ENCODE peak calls at places on chromosome 14, in seven cellular contexts. J, A, K, W, M, O and P are unnamed samples.

GRCh38 chr14:23512156-23512555 is 39.4 kb downstream of the ZFHX2 start:
- DNase-seq in J (no peak), M (no peak), W (no peak), K (no peak), O (no peak), A (no peak), P (no peak)

GRCh38 chr14:73663548-73664212 is 18.9 kb downstream of the DNAL1 start:
- DNase-seq in M (no peak), W (no peak), A (no peak), K (no peak), J (no peak), O (no peak), P (no peak)

GRCh38 chr14:58724702-58725101 is 86.9 kb downstream of the DACT1 start:
- DNase-seq in W (no peak), K (no peak), O (no peak), J (no peak), M (no peak), A (no peak), P (no peak)

GRCh38 chr14:64915025-64915424 is 770 bp downstream of the CHURC1 start:
- DNase-seq in O (no peak), W (no peak), A (no peak), K (no peak), J (no peak), M (no peak), P (no peak)

GRCh38 chr14:90815817-90816662 is at the start of gene TTC7B:
- DNase-seq in J (peak), M (no peak), O (peak), K (peak), A (no peak), W (peak), P (peak)

GRCh38 chr14:102928412-102929348 is 6.2 kb downstream of the AMN start:
- DNase-seq in W (peak), K (peak), O (peak), A (no peak), J (peak), M (no peak), P (no peak)

GRCh38 chr14:102593841-102594170 is 1.4 kb downstream of the RCOR1 start:
- DNase-seq in M (no peak), J (no peak), A (no peak), W (no peak), K (no peak), O (no peak), P (no peak)

GRCh38 chr14:52649511-52649910 is 45.8 kb downstream of the ERO1A start:
- DNase-seq in K (no peak), W (no peak), J (no peak), M (no peak), A (no peak), O (no peak), P (no peak)

GRCh38 chr14:92475451-92476187 is 38.0 kb upstream of the RIN3 start:
- DNase-seq in K (no peak), M (no peak), J (no peak), W (no peak), O (no peak), A (peak), P (no peak)

GRCh38 chr14:68911594-68912227 is 67.4 kb downstream of the ACTN1 start:
- DNase-seq in W (peak), M (peak), A (peak), J (peak), O (peak), K (peak), P (peak)

GRCh38 chr14:69059658-69060648 is 80.9 kb upstream of the ACTN1 start:
- DNase-seq in A (peak), M (no peak), W (no peak), K (peak), J (no peak), O (no peak), P (peak)

GRCh38 chr14:70664698-70665447 is 23.2 kb downstream of the TTC9 start:
- DNase-seq in O (no peak), A (no peak), K (no peak), W (no peak), J (no peak), M (no peak), P (no peak)

GRCh38 chr14:95156153-95156764 is 1.1 kb downstream of the DICER1 start:
- DNase-seq in O (no peak), M (no peak), A (peak), K (peak), W (no peak), J (no peak), P (peak)

GRCh38 chr14:20667957-20668356 is 16.4 kb upstream of the RNASE4 start:
- DNase-seq in W (no peak), K (no peak), A (no peak), O (no peak), M (no peak), J (no peak), P (no peak)

GRCh38 chr14:64196668-64197411 is 97.3 kb downstream of the ESR2 start:
- DNase-seq in J (no peak), W (peak), M (peak), O (peak), A (peak), K (peak), P (no peak)

GRCh38 chr14:92659765-92660561 is 88.5 kb downstream of the LGMN start:
- DNase-seq in O (no peak), M (no peak), J (no peak), K (no peak), A (peak), W (no peak), P (no peak)

GRCh38 chr14:34853041-34853440 is 22.1 kb downstream of the BAZ1A start:
- DNase-seq in M (no peak), W (no peak), J (no peak), A (peak), K (no peak), O (no peak), P (no peak)

GRCh38 chr14:106372870-106373657 is 846.7 kb downstream of the TMEM121 start:
- DNase-seq in O (no peak), A (no peak), K (peak), J (no peak), M (peak), W (peak), P (peak)

GRCh38 chr14:30655124-30655523 is 33.0 kb downstream of the SCFD1 start:
- DNase-seq in W (no peak), O (no peak), M (no peak), J (no peak), A (peak), K (peak), P (peak)

GRCh38 chr14:55265197-55265596 is 6.0 kb upstream of the FBXO34 start:
- DNase-seq in O (no peak), M (no peak), K (no peak), W (no peak), J (no peak), A (no peak), P (no peak)

GRCh38 chr14:38252066-38252710 is 3.7 kb downstream of the CLEC14A start:
- DNase-seq in K (no peak), O (no peak), M (no peak), J (no peak), A (no peak), W (no peak), P (peak)

GRCh38 chr14:21168055-21168454 is 12.2 kb upstream of the OR5AU1 start:
- DNase-seq in M (no peak), W (no peak), J (no peak), O (no peak), A (peak), K (peak), P (no peak)

GRCh38 chr14:100830681-100831080 is 4.8 kb downstream of the MEG3 start:
- DNase-seq in O (no peak), M (no peak), J (no peak), K (no peak), W (no peak), A (no peak), P (no peak)

GRCh38 chr14:21534576-21534975 is 8.4 kb upstream of the SALL2 start:
- DNase-seq in J (no peak), M (no peak), W (no peak), K (no peak), O (no peak), A (no peak), P (no peak)

GRCh38 chr14:23827100-23827892 is 126.3 kb upstream of the DHRS4 start:
- DNase-seq in W (no peak), M (no peak), O (no peak), K (no peak), J (no peak), A (no peak), P (no peak)

GRCh38 chr14:103753809-103754208 is 38.2 kb downstream of the ZFYVE21 start:
- DNase-seq in W (no peak), M (no peak), J (no peak), O (no peak), A (no peak), K (no peak), P (no peak)

GRCh38 chr14:100582496-100583165 is 4.6 kb downstream of the BEGAIN start:
- DNase-seq in A (no peak), M (no peak), W (no peak), O (no peak), J (no peak), K (no peak), P (no peak)

GRCh38 chr14:24425704-24426103 is 3.8 kb downstream of the CBLN3 start:
- DNase-seq in K (no peak), J (no peak), W (no peak), O (no peak), A (peak), M (peak), P (peak)